ENCODE peak calls at places on chromosomes 12 and 14, in nine cellular contexts. W is stomach, Q is endothelial cell of umbilical vein, N is transverse colon, G is A549, F is gastrocnemius medialis, O is adrenal gland, M is upper lobe of left lung, B is ovary. R is an unnamed sample.

GRCh38 chr14:101187816-101188570 is 284.5 kb upstream of the RTL1 start:
- DNase-seq in W (peak; percentile 11), Q (no peak), N (no peak), G (no peak), F (no peak), O (no peak), M (no peak), B (no peak), R (no peak)

GRCh38 chr12:132449565-132450390 is 40.2 kb upstream of the FBRSL1 start:
- DNase-seq in W (no peak), Q (no peak), N (peak; percentile 43), G (no peak), F (no peak), O (no peak), M (no peak), B (no peak), R (no peak)

GRCh38 chr14:56144176-56144575 is 26.0 kb downstream of the PELI2 start:
- DNase-seq in W (no peak), Q (no peak), N (no peak), G (no peak), F (no peak), O (no peak), M (no peak), B (no peak), R (no peak)

GRCh38 chr12:2834581-2835491 is at the start of gene NRIP2:
- DNase-seq in W (no peak), Q (peak; percentile 29), N (no peak), G (no peak), F (no peak), O (peak; percentile 48), M (peak; percentile 68), B (peak; percentile 86), R (no peak)

GRCh38 chr12:52189376-52190174 is 2.2 kb downstream of the KRT80 start:
- DNase-seq in W (no peak), Q (no peak), N (no peak), G (no peak), F (no peak), O (no peak), M (no peak), B (no peak), R (no peak)

GRCh38 chr12:93727911-93728310 is 50.7 kb downstream of the CRADD start:
- DNase-seq in W (no peak), Q (no peak), N (no peak), G (no peak), F (no peak), O (no peak), M (no peak), B (no peak), R (no peak)

GRCh38 chr12:2335517-2335916 is 282.7 kb downstream of the CACNA1C start:
- DNase-seq in W (no peak), Q (peak; percentile 22), N (no peak), G (no peak), F (no peak), O (no peak), M (no peak), B (no peak), R (no peak)

GRCh38 chr14:71321556-71322315 is 414.5 kb downstream of the PCNX1 start:
- DNase-seq in W (no peak), Q (peak; percentile 62), N (no peak), G (peak; percentile 12), F (no peak), O (peak; percentile 18), M (no peak), B (no peak), R (no peak)

GRCh38 chr14:95174184-95174804 is 17.0 kb upstream of the DICER1 start:
- DNase-seq in W (no peak), Q (peak; percentile 49), N (no peak), G (no peak), F (no peak), O (no peak), M (no peak), B (no peak), R (no peak)

GRCh38 chr12:93624595-93625294 is 52.3 kb downstream of the SOCS2 start:
- DNase-seq in W (no peak), Q (peak; percentile 54), N (no peak), G (peak; percentile 94), F (no peak), O (no peak), M (no peak), B (no peak), R (no peak)

GRCh38 chr12:118404876-118405521 is 28.6 kb downstream of the SUDS3 start:
- DNase-seq in W (peak; percentile 78), Q (peak; percentile 77), N (peak; percentile 48), G (peak; percentile 69), F (no peak), O (peak; percentile 69), M (no peak), B (peak; percentile 46), R (peak; percentile 74)

GRCh38 chr14:66600416-66600815 is 92.5 kb downstream of the GPHN start:
- DNase-seq in W (no peak), Q (peak; percentile 24), N (no peak), G (no peak), F (no peak), O (no peak), M (no peak), B (no peak), R (no peak)

GRCh38 chr14:57009585-57010515 is 199.6 kb upstream of the OTX2 start:
- DNase-seq in W (no peak), Q (no peak), N (no peak), G (no peak), F (no peak), O (no peak), M (no peak), B (no peak), R (no peak)

GRCh38 chr14:30153662-30154061 is 226.0 kb upstream of the PRKD1 start:
- DNase-seq in W (no peak), Q (no peak), N (no peak), G (no peak), F (no peak), O (no peak), M (no peak), B (no peak), R (no peak)

GRCh38 chr14:73777420-73777819 is 63.2 kb upstream of the PNMA1 start:
- DNase-seq in W (no peak), Q (no peak), N (no peak), G (no peak), F (no peak), O (no peak), M (no peak), B (peak; percentile 11), R (peak; percentile 32)
- TF ChIP-seq CTCF in W (peak; percentile 46), Q (no peak), N (no peak), G (no peak), F (peak; percentile 37), O (no peak), M (no peak), B (no peak), R (no peak)

GRCh38 chr14:76922599-76922998 is 96.4 kb downstream of the LRRC74A start:
- DNase-seq in W (no peak), Q (no peak), N (no peak), G (no peak), F (no peak), O (no peak), M (no peak), B (no peak), R (no peak)
- TF ChIP-seq POLR2A in W (no peak), Q (no peak), N (no peak), G (no peak), F (no peak), O (no peak), M (no peak), B (no peak), R (no peak)

GRCh38 chr12:85951823-85952222 is 77.7 kb downstream of the NTS start:
- DNase-seq in W (no peak), Q (peak; percentile 55), N (no peak), G (peak; percentile 42), F (no peak), O (no peak), M (no peak), B (no peak), R (no peak)
- TF ChIP-seq CTCF in W (no peak), Q (peak; percentile 17), N (peak; percentile 38), G (peak; percentile 56), F (no peak), O (no peak), M (no peak), B (no peak), R (no peak)

GRCh38 chr12:56046027-56046780 is 4.5 kb downstream of the RPS26 start:
- DNase-seq in W (no peak), Q (no peak), N (no peak), G (no peak), F (no peak), O (no peak), M (no peak), B (no peak), R (no peak)
- TF ChIP-seq POLR2A in W (no peak), Q (peak; percentile 11), N (no peak), G (peak; percentile 10), F (no peak), O (no peak), M (no peak), B (no peak), R (no peak)

DNA sequence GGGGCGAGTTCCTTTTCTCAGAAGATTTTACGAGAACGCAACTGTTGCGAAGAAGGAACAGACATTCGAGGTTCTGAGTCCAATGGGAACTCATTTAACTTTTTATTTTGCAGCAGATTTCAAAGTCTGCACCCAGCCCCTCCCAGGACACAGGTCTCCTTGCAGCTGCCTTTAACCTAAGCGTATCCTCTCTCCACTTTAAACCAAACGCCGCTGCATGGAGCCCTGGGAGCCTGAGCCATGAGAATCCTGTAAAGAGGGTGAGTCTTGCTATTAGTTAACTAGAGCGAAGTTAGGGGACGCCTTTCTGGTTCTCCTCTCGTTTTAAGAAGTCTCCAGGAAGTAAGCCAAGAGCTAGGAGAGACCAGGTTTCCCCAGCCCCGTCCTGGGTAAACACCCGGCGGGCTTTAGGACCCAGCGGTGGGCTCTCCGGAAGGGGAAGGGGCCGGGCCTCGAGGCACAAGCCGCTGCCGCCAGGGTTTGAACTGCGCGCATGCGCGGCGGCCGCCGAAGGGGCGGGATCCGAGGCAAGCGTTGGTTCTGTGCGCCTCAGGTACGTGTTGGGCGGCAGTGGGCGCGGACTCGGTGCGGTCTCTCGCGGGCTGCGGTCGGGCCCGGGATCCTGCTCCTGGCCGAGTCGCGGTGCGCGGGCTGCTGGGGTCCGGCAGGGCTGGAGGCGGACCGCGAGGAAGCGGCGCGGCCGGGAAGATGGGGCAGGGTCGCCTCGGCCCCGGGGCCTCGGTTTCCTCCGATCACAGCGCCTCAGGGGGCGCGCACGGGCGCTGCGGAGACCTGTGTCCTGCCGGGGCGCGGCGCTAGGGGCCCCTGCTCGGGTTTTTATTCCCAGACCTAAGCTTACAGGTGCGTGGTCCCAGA is at the start of gene TDP1:
- DNase-seq in W (peak; percentile 99), Q (peak; percentile 96), N (peak; percentile 98), G (peak; percentile 92), F (peak; percentile 93), O (peak; percentile 97), M (peak; percentile 99), B (peak; percentile 95), R (peak; percentile 97)
- TF ChIP-seq CTCF in W (no peak), Q (peak; percentile 18), N (no peak), G (no peak), F (peak; percentile 17), O (no peak), M (no peak), B (peak; percentile 28), R (no peak)

GRCh38 chr14:103847954-103848719 is 762 bp upstream of the PPP1R13B start:
- DNase-seq in W (no peak), Q (no peak), N (peak; percentile 37), G (no peak), F (no peak), O (peak; percentile 62), M (peak; percentile 89), B (peak; percentile 85), R (peak; percentile 74)
- TF ChIP-seq POLR2A in W (no peak), Q (no peak), N (no peak), G (no peak), F (no peak), O (no peak), M (no peak), B (no peak), R (no peak)